ENCODE peak calls at places on chromosome 6, in seven cellular contexts. Y, F, V, M, N, X and P are unnamed samples.

GRCh38 chr6:13004610-13005009 is 288.0 kb downstream of the PHACTR1 start:
- DNase-seq in Y (no peak), F (no peak), V (no peak), M (no peak), N (no peak), X (no peak), P (no peak)

GRCh38 chr6:148514091-148514850 is 171.6 kb downstream of the SASH1 start:
- DNase-seq in Y (no peak), F (no peak), V (no peak), M (peak; percentile 69), N (no peak), X (no peak), P (no peak)

GRCh38 chr6:169792306-169793015 is 41.0 kb downstream of the ERMARD start:
- DNase-seq in Y (no peak), F (no peak), V (no peak), M (no peak), N (no peak), X (peak; percentile 64), P (peak; percentile 5)

GRCh38 chr6:159311618-159312017 is 142.4 kb downstream of the FNDC1 start:
- DNase-seq in Y (peak; percentile 3), F (no peak), V (no peak), M (no peak), N (no peak), X (no peak), P (no peak)

GRCh38 chr6:30837870-30838269 is 46.4 kb upstream of the DDR1 start:
- DNase-seq in Y (no peak), F (no peak), V (no peak), M (no peak), N (no peak), X (no peak), P (no peak)

GRCh38 chr6:21886601-21887091 is 293.1 kb downstream of the SOX4 start:
- DNase-seq in Y (no peak), F (no peak), V (peak; percentile 4), M (peak; percentile 37), N (no peak), X (no peak), P (no peak)

GRCh38 chr6:85404497-85405174 is 45.2 kb upstream of the NT5E start:
- DNase-seq in Y (peak; percentile 90), F (no peak), V (peak; percentile 74), M (peak; percentile 95), N (peak; percentile 63), X (no peak), P (no peak)

GRCh38 chr6:44243345-44243744 is 3.6 kb upstream of the HSP90AB1 start:
- DNase-seq in Y (no peak), F (no peak), V (no peak), M (no peak), N (no peak), X (no peak), P (no peak)

GRCh38 chr6:782141-782540 is 89.2 kb upstream of the EXOC2 start:
- DNase-seq in Y (no peak), F (no peak), V (no peak), M (no peak), N (no peak), X (no peak), P (no peak)

GRCh38 chr6:31272431-31272830 is 539 bp upstream of the HLA-C start:
- DNase-seq in Y (peak; percentile 3), F (no peak), V (no peak), M (no peak), N (no peak), X (no peak), P (no peak)

GRCh38 chr6:31620586-31621319 is at the start of gene PRRC2A:
- DNase-seq in Y (no peak), F (peak; percentile 84), V (no peak), M (peak; percentile 59), N (peak; percentile 98), X (peak; percentile 99), P (peak; percentile 91)

GRCh38 chr6:140846518-140847277 is 1286.0 kb upstream of the GJE1 start:
- DNase-seq in Y (peak; percentile 51), F (no peak), V (peak; percentile 50), M (peak; percentile 72), N (no peak), X (no peak), P (no peak)

GRCh38 chr6:140671926-140672325 is 1297.5 kb upstream of the CITED2 start:
- DNase-seq in Y (no peak), F (no peak), V (no peak), M (no peak), N (no peak), X (no peak), P (no peak)

GRCh38 chr6:129476810-129477209 is 233.2 kb downstream of the ARHGAP18 start:
- DNase-seq in Y (no peak), F (no peak), V (no peak), M (no peak), N (no peak), X (no peak), P (no peak)

GRCh38 chr6:46129301-46129633 is 522 bp upstream of the ENPP4 start:
- DNase-seq in Y (no peak), F (no peak), V (no peak), M (no peak), N (no peak), X (no peak), P (no peak)

GRCh38 chr6:81480139-81480538 is 272.3 kb downstream of the TENT5A start:
- DNase-seq in Y (peak; percentile 7), F (no peak), V (no peak), M (peak; percentile 17), N (no peak), X (no peak), P (no peak)

GRCh38 chr6:169019727-169020491 is 233.7 kb downstream of the THBS2 start:
- DNase-seq in Y (peak; percentile 26), F (no peak), V (no peak), M (peak; percentile 14), N (no peak), X (no peak), P (no peak)

GRCh38 chr6:151071295-151071694 is 168.5 kb upstream of the AKAP12 start:
- DNase-seq in Y (peak; percentile 91), F (no peak), V (peak; percentile 73), M (peak; percentile 91), N (no peak), X (no peak), P (no peak)

GRCh38 chr6:67362976-67363375 is 1272.1 kb upstream of the ADGRB3 start:
- DNase-seq in Y (no peak), F (no peak), V (no peak), M (no peak), N (no peak), X (no peak), P (no peak)

GRCh38 chr6:56023829-56024228 is 148.4 kb upstream of the BMP5 start:
- DNase-seq in Y (no peak), F (no peak), V (no peak), M (no peak), N (no peak), X (no peak), P (no peak)

GRCh38 chr6:129853996-129854711 is 7.0 kb downstream of the TMEM244 start:
- DNase-seq in Y (no peak), F (no peak), V (no peak), M (peak; percentile 87), N (no peak), X (no peak), P (no peak)

GRCh38 chr6:36075656-36076055 is 48.0 kb downstream of the MAPK14 start:
- DNase-seq in Y (no peak), F (no peak), V (no peak), M (no peak), N (no peak), X (no peak), P (no peak)

GRCh38 chr6:146289816-146290588 is 253.6 kb upstream of the RAB32 start:
- DNase-seq in Y (peak; percentile 87), F (no peak), V (peak; percentile 60), M (peak; percentile 52), N (no peak), X (no peak), P (no peak)

GRCh38 chr6:170147832-170148708 is 142.8 kb downstream of the DLL1 start:
- DNase-seq in Y (no peak), F (no peak), V (no peak), M (no peak), N (peak; percentile 75), X (no peak), P (no peak)

GRCh38 chr6:133340557-133340956 is 99.4 kb downstream of the EYA4 start:
- DNase-seq in Y (peak; percentile 73), F (no peak), V (no peak), M (peak; percentile 56), N (no peak), X (no peak), P (no peak)

GRCh38 chr6:36025260-36025931 is 955 bp upstream of the SLC26A8 start:
- DNase-seq in Y (peak; percentile 82), F (no peak), V (no peak), M (peak; percentile 65), N (no peak), X (no peak), P (no peak)

GRCh38 chr6:145875496-145876244 is 61.1 kb upstream of the FBXO30 start:
- DNase-seq in Y (peak; percentile 26), F (no peak), V (no peak), M (no peak), N (no peak), X (no peak), P (no peak)

GRCh38 chr6:106476326-106477105 is 116.0 kb downstream of the CRYBG1 start:
- DNase-seq in Y (peak; percentile 64), F (no peak), V (no peak), M (peak; percentile 42), N (no peak), X (no peak), P (no peak)

GRCh38 chr6:56808871-56809359 is 146.0 kb upstream of the BEND6 start:
- DNase-seq in Y (no peak), F (no peak), V (no peak), M (peak; percentile 73), N (no peak), X (no peak), P (no peak)

GRCh38 chr6:102114402-102114801 is 720.9 kb downstream of the GRIK2 start:
- DNase-seq in Y (no peak), F (peak; percentile 16), V (no peak), M (no peak), N (no peak), X (no peak), P (no peak)
- TF ChIP-seq CTCF in Y (no peak), F (peak; percentile 55), V (no peak), M (no peak), N (no peak), X (no peak), P (no peak)

GRCh38 chr6:166705070-166705469 is 78.0 kb upstream of the RPS6KA2 start:
- DNase-seq in Y (peak; percentile 31), F (no peak), V (no peak), M (no peak), N (no peak), X (no peak), P (no peak)
- TF ChIP-seq CTCF in Y (no peak), F (no peak), V (no peak), M (no peak), N (no peak), X (no peak), P (no peak)

GRCh38 chr6:116115781-116116180 is 10.2 kb downstream of the COL10A1 start:
- DNase-seq in Y (peak; percentile 36), F (no peak), V (no peak), M (no peak), N (no peak), X (no peak), P (no peak)
- TF ChIP-seq CTCF in Y (peak; percentile 35), F (peak; percentile 69), V (peak; percentile 49), M (peak; percentile 49), N (no peak), X (no peak), P (peak; percentile 58)

GRCh38 chr6:47633141-47633540 is 65.2 kb upstream of the ADGRF4 start:
- DNase-seq in Y (peak; percentile 24), F (no peak), V (no peak), M (no peak), N (no peak), X (no peak), P (no peak)
- TF ChIP-seq CTCF in Y (peak; percentile 5), F (no peak), V (no peak), M (no peak), N (peak; percentile 27), X (no peak), P (no peak)